ENCODE peak calls at places on chromosome 5, in eight cellular contexts. One of them, this sample, is unnamed.

GRCh38 chr5:173554989-173555705 is 61.3 kb downstream of the BOD1 start:
- DNase-seq in CD4-positive, alpha-beta T cell: no peak
- DNase-seq in sigmoid colon: peak; percentile 62
- DNase-seq in neural progenitor cell: peak; percentile 43
- DNase-seq in AG09309: no peak
- DNase-seq in left lung: no peak
- DNase-seq in lung: no peak
- DNase-seq in GM23338: no peak
- DNase-seq in this sample: no peak

GRCh38 chr5:155004138-155004744 is 9.3 kb upstream of the KIF4B start:
- DNase-seq in CD4-positive, alpha-beta T cell: no peak
- DNase-seq in sigmoid colon: no peak
- DNase-seq in neural progenitor cell: peak; percentile 64
- DNase-seq in AG09309: no peak
- DNase-seq in left lung: no peak
- DNase-seq in lung: no peak
- DNase-seq in GM23338: peak; percentile 57
- DNase-seq in this sample: no peak

GRCh38 chr5:62786099-62786498 is 207.5 kb downstream of the LRRC70 start:
- DNase-seq in CD4-positive, alpha-beta T cell: no peak
- DNase-seq in sigmoid colon: no peak
- DNase-seq in neural progenitor cell: no peak
- DNase-seq in AG09309: no peak
- DNase-seq in left lung: no peak
- DNase-seq in lung: no peak
- DNase-seq in GM23338: no peak
- DNase-seq in this sample: no peak

GRCh38 chr5:59506285-59506877 is 387.1 kb downstream of the PDE4D start:
- DNase-seq in CD4-positive, alpha-beta T cell: no peak
- DNase-seq in sigmoid colon: no peak
- DNase-seq in neural progenitor cell: peak; percentile 38
- DNase-seq in AG09309: no peak
- DNase-seq in left lung: no peak
- DNase-seq in lung: no peak
- DNase-seq in GM23338: peak; percentile 41
- DNase-seq in this sample: no peak

GRCh38 chr5:126513703-126514102 is 81.3 kb downstream of the ALDH7A1 start:
- DNase-seq in CD4-positive, alpha-beta T cell: no peak
- DNase-seq in sigmoid colon: no peak
- DNase-seq in neural progenitor cell: no peak
- DNase-seq in AG09309: no peak
- DNase-seq in left lung: no peak
- DNase-seq in lung: no peak
- DNase-seq in GM23338: no peak
- DNase-seq in this sample: no peak

GRCh38 chr5:19987594-19988345 is at the start of gene CDH18:
- DNase-seq in CD4-positive, alpha-beta T cell: no peak
- DNase-seq in sigmoid colon: peak; percentile 58
- DNase-seq in neural progenitor cell: peak; percentile 88
- DNase-seq in AG09309: no peak
- DNase-seq in left lung: peak; percentile 34
- DNase-seq in lung: no peak
- DNase-seq in GM23338: peak; percentile 86
- DNase-seq in this sample: peak; percentile 42

GRCh38 chr5:170863646-170864045 is 1.8 kb downstream of the RANBP17 start:
- DNase-seq in CD4-positive, alpha-beta T cell: no peak
- DNase-seq in sigmoid colon: no peak
- DNase-seq in neural progenitor cell: no peak
- DNase-seq in AG09309: peak; percentile 34
- DNase-seq in left lung: no peak
- DNase-seq in lung: no peak
- DNase-seq in GM23338: no peak
- DNase-seq in this sample: no peak

GRCh38 chr5:173729079-173729765 is 112.8 kb upstream of the BOD1 start:
- DNase-seq in CD4-positive, alpha-beta T cell: no peak
- DNase-seq in sigmoid colon: no peak
- DNase-seq in neural progenitor cell: no peak
- DNase-seq in AG09309: no peak
- DNase-seq in left lung: peak; percentile 70
- DNase-seq in lung: peak; percentile 79
- DNase-seq in GM23338: peak; percentile 48
- DNase-seq in this sample: no peak

GRCh38 chr5:35166043-35166442 is 64.2 kb downstream of the PRLR start:
- DNase-seq in CD4-positive, alpha-beta T cell: no peak
- DNase-seq in sigmoid colon: no peak
- DNase-seq in neural progenitor cell: no peak
- DNase-seq in AG09309: no peak
- DNase-seq in left lung: no peak
- DNase-seq in lung: no peak
- DNase-seq in GM23338: no peak
- DNase-seq in this sample: no peak

GRCh38 chr5:108560581-108560980 is 178.7 kb upstream of the FBXL17 start:
- DNase-seq in CD4-positive, alpha-beta T cell: no peak
- DNase-seq in sigmoid colon: peak; percentile 68
- DNase-seq in neural progenitor cell: no peak
- DNase-seq in AG09309: peak; percentile 91
- DNase-seq in left lung: no peak
- DNase-seq in lung: no peak
- DNase-seq in GM23338: no peak
- DNase-seq in this sample: no peak

GRCh38 chr5:39543335-39543734 is 118.6 kb upstream of the DAB2 start:
- DNase-seq in CD4-positive, alpha-beta T cell: no peak
- DNase-seq in sigmoid colon: no peak
- DNase-seq in neural progenitor cell: no peak
- DNase-seq in AG09309: no peak
- DNase-seq in left lung: no peak
- DNase-seq in lung: no peak
- DNase-seq in GM23338: no peak
- DNase-seq in this sample: no peak

GRCh38 chr5:170597109-170597741 is 93.4 kb downstream of the KCNIP1 start:
- DNase-seq in CD4-positive, alpha-beta T cell: no peak
- DNase-seq in sigmoid colon: peak; percentile 60
- DNase-seq in neural progenitor cell: no peak
- DNase-seq in AG09309: peak; percentile 73
- DNase-seq in left lung: no peak
- DNase-seq in lung: no peak
- DNase-seq in GM23338: no peak
- DNase-seq in this sample: no peak

GRCh38 chr5:91528831-91529230 is 145.7 kb upstream of the ARRDC3 start:
- DNase-seq in CD4-positive, alpha-beta T cell: no peak
- DNase-seq in sigmoid colon: no peak
- DNase-seq in neural progenitor cell: no peak
- DNase-seq in AG09309: no peak
- DNase-seq in left lung: no peak
- DNase-seq in lung: no peak
- DNase-seq in GM23338: no peak
- DNase-seq in this sample: no peak

GRCh38 chr5:20555034-20555433 is 567.0 kb upstream of the CDH18 start:
- DNase-seq in CD4-positive, alpha-beta T cell: no peak
- DNase-seq in sigmoid colon: no peak
- DNase-seq in neural progenitor cell: no peak
- DNase-seq in AG09309: no peak
- DNase-seq in left lung: no peak
- DNase-seq in lung: no peak
- DNase-seq in GM23338: peak; percentile 11
- DNase-seq in this sample: no peak

GRCh38 chr5:137122075-137122474 is 377.1 kb downstream of the SPOCK1 start:
- DNase-seq in CD4-positive, alpha-beta T cell: no peak
- DNase-seq in sigmoid colon: no peak
- DNase-seq in neural progenitor cell: no peak
- DNase-seq in AG09309: no peak
- DNase-seq in left lung: no peak
- DNase-seq in lung: no peak
- DNase-seq in GM23338: no peak
- DNase-seq in this sample: no peak

GRCh38 chr5:97534166-97534565 is 351.1 kb upstream of the RIOK2 start:
- DNase-seq in CD4-positive, alpha-beta T cell: no peak
- DNase-seq in sigmoid colon: no peak
- DNase-seq in neural progenitor cell: peak; percentile 53
- DNase-seq in AG09309: peak; percentile 89
- DNase-seq in left lung: no peak
- DNase-seq in lung: peak; percentile 55
- DNase-seq in GM23338: peak; percentile 65
- DNase-seq in this sample: no peak

GRCh38 chr5:146137967-146138403 is 32.6 kb upstream of the PLAC8L1 start:
- DNase-seq in CD4-positive, alpha-beta T cell: no peak
- DNase-seq in sigmoid colon: no peak
- DNase-seq in neural progenitor cell: no peak
- DNase-seq in AG09309: no peak
- DNase-seq in left lung: peak; percentile 48
- DNase-seq in lung: peak; percentile 48
- DNase-seq in GM23338: no peak
- DNase-seq in this sample: no peak

GRCh38 chr5:135315394-135315793 is 83.6 kb downstream of the MACROH2A1 start:
- DNase-seq in CD4-positive, alpha-beta T cell: no peak
- DNase-seq in sigmoid colon: no peak
- DNase-seq in neural progenitor cell: no peak
- DNase-seq in AG09309: no peak
- DNase-seq in left lung: no peak
- DNase-seq in lung: peak; percentile 25
- DNase-seq in GM23338: no peak
- DNase-seq in this sample: no peak

GRCh38 chr5:68739752-68740151 is 354.1 kb upstream of the SLC30A5 start:
- DNase-seq in CD4-positive, alpha-beta T cell: no peak
- DNase-seq in sigmoid colon: no peak
- DNase-seq in neural progenitor cell: no peak
- DNase-seq in AG09309: no peak
- DNase-seq in left lung: no peak
- DNase-seq in lung: no peak
- DNase-seq in GM23338: no peak
- DNase-seq in this sample: no peak

GRCh38 chr5:80083115-80083890 is 48.2 kb downstream of the THBS4 start:
- DNase-seq in CD4-positive, alpha-beta T cell: no peak
- DNase-seq in sigmoid colon: peak; percentile 70
- DNase-seq in neural progenitor cell: peak; percentile 87
- DNase-seq in AG09309: peak; percentile 55
- DNase-seq in left lung: no peak
- DNase-seq in lung: no peak
- DNase-seq in GM23338: peak; percentile 92
- DNase-seq in this sample: no peak

GRCh38 chr5:139663752-139664151 is 15.6 kb downstream of the CXXC5 start:
- DNase-seq in CD4-positive, alpha-beta T cell: no peak
- DNase-seq in sigmoid colon: no peak
- DNase-seq in neural progenitor cell: no peak
- DNase-seq in AG09309: no peak
- DNase-seq in left lung: no peak
- DNase-seq in lung: no peak
- DNase-seq in GM23338: no peak
- DNase-seq in this sample: no peak

DNA sequence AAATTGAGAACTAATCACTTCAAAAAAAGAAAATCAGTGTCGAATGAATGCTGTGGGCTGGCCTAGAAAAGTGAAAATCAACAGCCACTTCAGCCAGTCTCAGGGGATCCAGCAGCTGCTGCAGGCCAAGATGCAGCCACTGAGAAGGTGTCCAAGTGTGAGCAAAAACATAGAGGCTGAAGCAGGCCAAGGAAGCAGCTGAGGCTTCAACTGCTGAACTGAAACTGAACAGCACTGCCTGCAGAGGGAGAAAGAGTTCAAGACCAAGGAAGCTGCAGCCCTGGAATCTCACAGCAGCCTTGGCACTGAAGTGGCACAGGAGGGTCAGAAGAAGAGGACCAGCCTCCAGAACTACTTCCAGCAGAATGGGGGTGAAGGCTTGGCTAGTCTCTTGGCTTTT is 15.8 kb upstream of the SLC36A3 start:
- DNase-seq in CD4-positive, alpha-beta T cell: no peak
- DNase-seq in sigmoid colon: peak; percentile 73
- DNase-seq in neural progenitor cell: no peak
- DNase-seq in AG09309: no peak
- DNase-seq in left lung: no peak
- DNase-seq in lung: no peak
- DNase-seq in GM23338: peak; percentile 39
- DNase-seq in this sample: no peak
- TF ChIP-seq CTCF in CD4-positive, alpha-beta T cell: no peak
- TF ChIP-seq CTCF in sigmoid colon: no peak
- TF ChIP-seq CTCF in neural progenitor cell: no peak
- TF ChIP-seq CTCF in AG09309: peak; percentile 33
- TF ChIP-seq CTCF in left lung: no peak
- TF ChIP-seq CTCF in lung: no peak
- TF ChIP-seq CTCF in GM23338: peak; percentile 19
- TF ChIP-seq CTCF in this sample: no peak

DNA sequence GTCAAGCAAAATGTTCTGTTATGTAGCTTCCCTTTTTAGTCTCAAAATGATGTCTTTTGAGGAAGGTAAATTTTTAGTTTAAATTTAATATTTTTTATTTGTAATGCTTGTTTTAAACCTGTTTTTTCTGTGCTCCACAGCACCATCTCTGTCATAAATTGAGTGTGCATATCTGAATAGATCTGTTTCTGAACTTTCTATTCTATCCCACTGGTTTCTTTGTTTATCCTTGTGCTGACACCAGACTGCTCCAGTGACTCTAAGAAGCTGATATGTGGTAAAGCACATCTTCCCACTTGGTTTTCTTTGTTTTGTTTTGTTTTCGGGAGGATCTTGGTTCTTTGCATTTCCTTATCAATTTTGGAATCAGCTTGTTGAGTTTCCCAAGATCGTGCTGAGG is 7.1 kb upstream of the RNF145 start:
- DNase-seq in CD4-positive, alpha-beta T cell: no peak
- DNase-seq in sigmoid colon: no peak
- DNase-seq in neural progenitor cell: no peak
- DNase-seq in AG09309: no peak
- DNase-seq in left lung: no peak
- DNase-seq in lung: no peak
- DNase-seq in GM23338: no peak
- DNase-seq in this sample: no peak
- TF ChIP-seq CTCF in CD4-positive, alpha-beta T cell: no peak
- TF ChIP-seq CTCF in sigmoid colon: no peak
- TF ChIP-seq CTCF in neural progenitor cell: no peak
- TF ChIP-seq CTCF in AG09309: no peak
- TF ChIP-seq CTCF in left lung: no peak
- TF ChIP-seq CTCF in lung: no peak
- TF ChIP-seq CTCF in GM23338: no peak
- TF ChIP-seq CTCF in this sample: no peak

DNA sequence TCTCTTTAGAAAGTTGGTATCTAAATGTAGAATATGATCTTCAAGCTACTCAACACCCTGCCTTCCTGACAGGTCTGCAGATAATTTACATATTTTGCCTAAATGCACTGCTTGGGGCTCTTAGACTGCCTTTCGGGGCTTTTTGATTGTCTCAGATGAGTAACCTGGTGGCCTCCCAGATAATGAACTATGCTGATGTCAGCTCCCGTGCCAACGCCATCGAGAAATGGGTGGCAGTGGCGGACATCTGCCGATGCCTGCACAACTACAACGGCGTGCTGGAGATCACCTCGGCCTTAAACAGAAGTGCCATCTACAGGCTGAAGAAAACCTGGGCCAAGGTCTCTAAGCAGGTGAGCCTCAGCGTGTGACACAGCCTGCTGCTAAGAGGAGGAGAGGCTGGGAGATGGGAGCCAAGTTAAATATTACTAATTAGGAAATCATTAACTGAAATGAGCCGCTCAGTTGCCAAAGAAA is 20.9 kb upstream of the CKMT2 start:
- DNase-seq in CD4-positive, alpha-beta T cell: no peak
- DNase-seq in sigmoid colon: no peak
- DNase-seq in neural progenitor cell: no peak
- DNase-seq in AG09309: no peak
- DNase-seq in left lung: peak; percentile 52
- DNase-seq in lung: no peak
- DNase-seq in GM23338: no peak
- DNase-seq in this sample: no peak
- TF ChIP-seq CTCF in CD4-positive, alpha-beta T cell: no peak
- TF ChIP-seq CTCF in sigmoid colon: no peak
- TF ChIP-seq CTCF in neural progenitor cell: no peak
- TF ChIP-seq CTCF in AG09309: no peak
- TF ChIP-seq CTCF in left lung: no peak
- TF ChIP-seq CTCF in lung: no peak
- TF ChIP-seq CTCF in GM23338: no peak
- TF ChIP-seq CTCF in this sample: no peak

GRCh38 chr5:60710362-60710761 is 10.4 kb upstream of the DEPDC1B start:
- DNase-seq in CD4-positive, alpha-beta T cell: no peak
- DNase-seq in sigmoid colon: no peak
- DNase-seq in neural progenitor cell: no peak
- DNase-seq in AG09309: no peak
- DNase-seq in left lung: no peak
- DNase-seq in lung: no peak
- DNase-seq in GM23338: no peak
- DNase-seq in this sample: no peak
- TF ChIP-seq CTCF in CD4-positive, alpha-beta T cell: no peak
- TF ChIP-seq CTCF in sigmoid colon: no peak
- TF ChIP-seq CTCF in neural progenitor cell: no peak
- TF ChIP-seq CTCF in AG09309: no peak
- TF ChIP-seq CTCF in left lung: no peak
- TF ChIP-seq CTCF in lung: no peak
- TF ChIP-seq CTCF in GM23338: no peak
- TF ChIP-seq CTCF in this sample: no peak